ENCODE peak calls at places on chromosome 19, in four cellular contexts. T, X, I and G are unnamed samples.

GRCh38 chr19:48804496-48804895 is 6.3 kb downstream of the BCAT2 start:
- DNase-seq in T (no peak), X (no peak), I (no peak), G (no peak)

GRCh38 chr19:23286477-23286876 is 36.3 kb upstream of the ZNF724 start:
- DNase-seq in T (no peak), X (no peak), I (no peak), G (no peak)

GRCh38 chr19:50358483-50359431 is 6.7 kb downstream of the NAPSA start:
- DNase-seq in T (no peak), X (peak; percentile 77), I (no peak), G (peak; percentile 79)

GRCh38 chr19:48329167-48329891 is 4.0 kb downstream of the EMP3 start:
- DNase-seq in T (no peak), X (no peak), I (no peak), G (peak; percentile 51)

GRCh38 chr19:40799558-40800338 is 757 bp downstream of the EGLN2 start:
- DNase-seq in T (no peak), X (no peak), I (peak; percentile 28), G (no peak)

GRCh38 chr19:20664917-20665781 is 3.8 kb upstream of the ZNF626 start:
- DNase-seq in T (no peak), X (peak; percentile 32), I (no peak), G (no peak)

GRCh38 chr19:37077615-37077928 is 661 bp upstream of the ZNF420 start:
- DNase-seq in T (no peak), X (no peak), I (no peak), G (no peak)

GRCh38 chr19:41570639-41571112 is 5.3 kb upstream of the CEACAM21 start:
- DNase-seq in T (peak; percentile 59), X (peak; percentile 62), I (peak; percentile 69), G (peak; percentile 70)

GRCh38 chr19:15108145-15108844 is 1.1 kb downstream of the SYDE1 start:
- DNase-seq in T (no peak), X (no peak), I (no peak), G (no peak)

GRCh38 chr19:48623556-48624066 is 4.3 kb downstream of the SPHK2 start:
- DNase-seq in T (no peak), X (no peak), I (no peak), G (no peak)

GRCh38 chr19:14434543-14435319 is 1.6 kb downstream of the PKN1 start:
- DNase-seq in T (no peak), X (peak; percentile 72), I (peak; percentile 84), G (peak; percentile 70)

GRCh38 chr19:28393574-28394336 is 819.2 kb downstream of the UQCRFS1 start:
- DNase-seq in T (no peak), X (no peak), I (no peak), G (no peak)

GRCh38 chr19:55146078-55146647 is 2.8 kb downstream of the TNNT1 start:
- DNase-seq in T (peak; percentile 64), X (no peak), I (peak; percentile 83), G (peak; percentile 73)

GRCh38 chr19:13092206-13092605 is 10.5 kb downstream of the LYL1 start:
- DNase-seq in T (no peak), X (no peak), I (no peak), G (no peak)

GRCh38 chr19:6769006-6769637 is 1.9 kb upstream of the SH2D3A start:
- DNase-seq in T (no peak), X (no peak), I (no peak), G (no peak)
- TF ChIP-seq CTCF in T (peak; percentile 42), X (peak; percentile 5), I (peak; percentile 40), G (peak; percentile 17)

DNA sequence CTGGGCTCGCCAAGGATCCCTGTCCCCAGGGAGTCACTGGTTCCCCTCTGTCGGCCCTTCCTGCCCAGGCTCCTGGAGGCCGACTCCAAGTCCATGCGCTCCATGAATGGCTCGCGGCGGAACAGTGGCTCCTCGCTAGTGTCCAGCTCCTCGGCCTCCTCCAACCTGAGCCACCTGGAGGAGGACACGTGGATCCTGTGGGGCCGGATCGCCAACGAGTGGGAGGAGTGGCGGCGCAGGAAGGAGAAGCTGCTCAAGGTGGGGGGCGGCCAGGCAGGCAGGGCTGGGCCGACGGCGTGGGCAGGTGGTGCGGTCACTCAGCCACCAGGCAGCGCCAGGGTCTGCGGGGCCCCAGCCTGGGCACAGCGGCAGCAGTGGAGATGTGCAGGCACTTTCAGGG is 17.6 kb downstream of the EVI5L start:
- DNase-seq in T (no peak), X (no peak), I (no peak), G (no peak)
- H3K27ac ChIP-seq in T (no peak overlapping the region), X (no peak overlapping the region), I (no peak overlapping the region), G (no peak overlapping the region)

GRCh38 chr19:34676697-34677385 is at the start of gene SCGB2B2:
- DNase-seq in T (peak; percentile 80), X (no peak), I (no peak), G (peak; percentile 61)
- TF ChIP-seq CTCF in T (no peak), X (peak; percentile 40), I (no peak), G (no peak)

GRCh38 chr19:5017235-5017634 is 48.3 kb downstream of the KDM4B start:
- DNase-seq in T (no peak), X (no peak), I (no peak), G (peak; percentile 72)
- H3K27ac ChIP-seq in T (no peak overlapping the region), X (no peak overlapping the region), I (no peak overlapping the region), G (peak overlapping the region; percentile 75)

GRCh38 chr19:53536223-53536543 is 1.8 kb upstream of the ZNF331 start:
- DNase-seq in T (no peak), X (no peak), I (no peak), G (no peak)

GRCh38 chr19:53537126-53537522 is 821 bp upstream of the ZNF331 start:
- DNase-seq in T (no peak), X (no peak), I (no peak), G (no peak)

GRCh38 chr19:53538378-53539109 is 599 bp downstream of the ZNF331 start:
- DNase-seq in T (no peak), X (no peak), I (peak; percentile 12), G (no peak)

GRCh38 chr19:53540091-53540490 is 2.1 kb downstream of the ZNF331 start:
- DNase-seq in T (no peak), X (no peak), I (no peak), G (no peak)

DNA sequence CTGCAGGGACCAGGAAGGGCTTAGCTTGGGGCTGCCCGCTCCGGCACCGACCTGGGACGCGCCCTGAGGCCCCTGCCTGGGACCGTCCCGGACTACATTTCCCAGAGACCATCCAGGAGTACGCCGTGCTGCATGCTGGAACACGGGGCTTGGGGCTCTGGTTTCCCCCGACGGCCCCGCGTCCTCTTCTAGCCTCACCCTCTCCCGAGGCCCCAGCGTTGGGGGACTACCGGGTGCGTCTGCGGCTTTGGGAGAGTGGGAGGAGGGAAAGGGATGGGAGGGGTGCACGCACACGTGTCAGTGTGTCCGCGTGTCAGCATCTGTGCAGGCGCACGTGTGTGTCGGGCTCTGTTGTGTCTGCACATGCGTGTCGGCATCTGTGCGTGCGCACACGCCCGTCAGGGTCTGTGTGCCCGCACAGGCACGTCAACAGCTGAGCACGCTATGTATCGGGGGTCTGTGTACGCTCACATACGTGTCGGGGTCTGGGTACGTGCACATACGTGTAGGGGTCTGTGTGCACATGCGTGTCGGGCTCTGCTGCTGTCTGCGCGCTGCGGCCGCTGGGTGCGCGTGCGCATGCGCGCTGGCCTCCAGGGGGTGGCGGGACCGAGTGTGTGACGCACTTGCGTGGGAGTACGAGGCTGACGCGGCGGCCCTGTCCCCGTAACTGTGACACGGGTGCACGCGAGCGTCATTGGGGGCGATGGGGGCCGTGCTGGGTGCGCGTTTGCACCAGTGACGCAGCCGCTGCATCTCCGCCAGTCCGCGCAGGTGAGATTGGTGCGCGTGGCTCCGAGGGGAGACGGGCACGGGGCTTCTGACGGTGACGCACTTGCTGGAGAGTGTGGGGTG is at the start of gene ZNF331:
- DNase-seq in T (no peak), X (peak; percentile 81), I (peak; percentile 72), G (peak; percentile 65)
- TF ChIP-seq CTCF in T (no peak), X (peak; percentile 53), I (no peak), G (peak; percentile 23)

GRCh38 chr19:47065242-47065641 is 16.8 kb upstream of the TMEM160 start:
- DNase-seq in T (no peak), X (no peak), I (no peak), G (no peak)
- H3K27ac ChIP-seq in T (no peak overlapping the region), X (no peak overlapping the region), I (no peak overlapping the region), G (peak overlapping the region; percentile 15)

DNA sequence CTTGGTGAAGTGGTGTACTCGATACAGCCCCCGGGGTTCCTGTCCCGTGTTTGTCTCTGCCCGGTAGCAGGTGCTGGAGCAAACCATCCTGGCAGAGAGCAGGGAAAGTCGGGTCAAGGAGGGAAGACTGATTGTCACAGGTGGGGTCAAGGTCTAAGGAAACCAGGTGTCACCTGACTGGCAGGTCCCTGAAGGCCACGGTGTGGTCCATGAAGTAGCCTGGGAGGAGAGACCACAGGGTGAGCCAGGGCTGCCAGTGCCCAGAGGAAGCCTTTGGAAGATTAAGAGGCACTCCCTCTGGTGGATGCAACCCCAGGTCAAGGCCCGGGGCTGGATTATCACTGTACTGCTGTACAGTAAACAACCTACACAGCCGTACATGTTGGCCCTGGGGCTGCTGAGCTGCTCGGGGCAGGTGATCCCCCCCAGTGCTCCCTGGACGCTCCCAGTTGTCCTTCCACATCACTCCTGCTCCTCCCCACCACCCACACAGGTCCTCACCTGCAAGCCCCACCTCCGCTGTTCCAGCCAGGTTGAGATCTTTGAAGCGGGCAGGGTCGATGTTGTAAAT is 6.0 kb upstream of the CCER2 start:
- DNase-seq in T (no peak), X (no peak), I (peak; percentile 16), G (peak; percentile 30)
- TF ChIP-seq CTCF in T (no peak), X (no peak), I (no peak), G (no peak)

DNA sequence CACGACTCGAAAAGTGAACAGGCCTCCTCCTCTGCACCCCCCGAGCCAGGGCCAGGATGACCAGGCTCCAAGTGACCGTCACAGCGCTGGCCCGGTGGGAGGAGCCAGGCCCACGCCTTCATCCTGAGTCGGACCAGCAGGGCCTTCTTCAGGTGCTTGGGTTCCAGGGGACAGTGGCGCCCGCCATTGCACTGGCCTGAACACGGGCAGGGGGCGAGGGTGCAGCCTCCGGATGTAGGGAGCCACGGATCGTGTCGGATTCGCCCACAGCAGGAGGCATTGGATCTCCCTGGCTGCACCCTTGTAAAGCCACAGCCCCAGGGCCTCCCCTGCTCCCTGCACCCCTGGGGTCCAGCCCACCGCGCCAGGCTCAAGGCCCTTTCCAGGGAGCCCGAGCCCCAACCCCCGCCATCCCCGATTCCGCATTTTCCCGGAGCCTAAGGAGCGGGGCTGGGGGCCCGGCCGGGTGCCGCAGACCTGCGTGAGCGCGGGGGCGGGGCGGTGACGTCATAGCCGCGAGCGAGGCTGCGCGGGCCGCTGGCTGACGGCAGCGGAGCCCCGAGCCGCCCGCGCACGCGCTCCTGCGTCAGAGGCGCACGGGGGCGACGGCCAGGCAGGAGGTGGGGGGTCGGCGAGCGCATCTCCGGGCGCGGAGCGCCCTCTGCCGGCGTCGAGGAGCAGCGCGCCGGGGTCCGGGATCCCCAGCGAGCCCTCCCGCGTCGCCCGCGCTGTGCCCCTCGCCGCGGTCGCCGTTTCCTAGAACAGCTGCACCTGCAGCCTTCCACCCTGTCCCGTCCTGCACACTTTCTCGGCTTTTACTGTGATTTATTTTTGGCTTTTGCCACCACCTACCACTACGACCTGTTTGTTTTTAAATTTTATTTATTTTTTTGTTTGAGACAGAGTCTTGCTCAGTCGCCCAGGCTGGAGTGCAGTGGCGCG is 1.5 kb upstream of the ATP5F1D start:
- DNase-seq in T (peak; percentile 82), X (peak; percentile 93), I (peak; percentile 85), G (peak; percentile 87)
- H3K27ac ChIP-seq in T (peak overlapping the region; percentile 100), X (peak overlapping the region; percentile 97), I (no peak overlapping the region), G (peak overlapping the region; percentile 100)

DNA sequence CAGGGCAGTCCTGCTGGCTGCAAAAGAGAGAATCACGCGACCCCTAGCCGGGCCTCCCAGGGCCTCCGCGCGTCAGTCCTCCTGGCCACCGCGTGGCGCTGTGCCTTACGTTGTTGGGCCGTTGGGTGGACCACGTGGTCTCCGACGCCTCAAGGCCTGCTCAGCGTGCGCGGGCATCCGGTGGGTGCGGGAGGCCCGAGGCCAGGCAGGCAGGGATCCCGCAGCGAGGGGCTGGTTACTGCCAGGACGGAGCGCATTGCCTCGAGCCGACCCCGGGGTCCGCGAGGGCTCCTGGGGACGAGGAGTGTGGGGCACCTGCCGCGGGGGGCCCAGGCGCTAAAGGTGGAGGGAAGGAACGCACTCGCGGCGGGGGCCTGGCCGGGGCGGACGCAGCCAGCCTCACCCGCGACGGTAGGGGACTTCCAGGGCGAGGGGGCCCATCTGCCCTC is at the start of gene TDRD12:
- DNase-seq in T (no peak), X (no peak), I (no peak), G (no peak)
- TF ChIP-seq CTCF in T (no peak), X (no peak), I (no peak), G (no peak)